ENCODE peak calls at places on chromosome X, in nine cellular contexts. O, Y, R, J, X, D, F, B and A are unnamed samples. For H3K36me3, the result is how much of the 10 kb centered on the place peaks cover.

GRCh38 chrX:134294548-134294947 is 57.6 kb downstream of the CCDC160 start:
- DNase-seq in X (peak), D (no peak), J (no peak), Y (no peak), F (peak), R (no peak), O (no peak), B (no peak), A (no peak)

GRCh38 chrX:78092296-78092695 is 11.8 kb upstream of the PGK1 start:
- DNase-seq in Y (no peak), O (peak), F (peak), D (no peak), X (peak), J (no peak), R (no peak), B (peak), A (no peak)

GRCh38 chrX:3697701-3698279 is 15.7 kb downstream of the PRKX start:
- DNase-seq in O (no peak), J (peak), Y (peak), D (no peak), X (no peak), R (peak), F (peak), B (peak), A (peak)

GRCh38 chrX:38817004-38817703 is 15.9 kb downstream of the MID1IP1 start:
- DNase-seq in O (no peak), X (peak), D (peak), Y (peak), R (no peak), F (peak), B (peak), J (peak), A (peak)

GRCh38 chrX:19760841-19761512 is 126.4 kb downstream of the SH3KBP1 start:
- DNase-seq in Y (no peak), J (no peak), B (no peak), F (no peak), O (no peak), R (no peak), D (no peak), X (no peak), A (no peak)

GRCh38 chrX:2652106-2652505 is 39.0 kb upstream of the CD99 start:
- DNase-seq in D (no peak), F (no peak), X (no peak), R (no peak), Y (no peak), J (no peak), O (no peak), B (no peak), A (no peak)

GRCh38 chrX:134821370-134821769 is 163.1 kb upstream of the PLAC1 start:
- DNase-seq in Y (no peak), D (peak), F (peak), O (peak), J (no peak), R (no peak), B (no peak), X (peak), A (no peak)

GRCh38 chrX:18702362-18703195 is 4.9 kb upstream of the PPEF1 start:
- DNase-seq in F (peak), O (no peak), Y (no peak), D (no peak), R (no peak), J (peak), B (peak), X (peak), A (no peak)

GRCh38 chrX:19579485-19579884 is 64.2 kb upstream of the MAP3K15 start:
- DNase-seq in J (no peak), O (no peak), F (peak), Y (no peak), R (no peak), D (no peak), B (no peak), X (peak), A (no peak)

GRCh38 chrX:31271615-31272471 is 200.0 kb upstream of the FTHL17 start:
- DNase-seq in J (no peak), B (no peak), F (peak), R (no peak), X (peak), O (no peak), D (no peak), Y (no peak), A (no peak)

GRCh38 chrX:100368167-100368566 is 41.9 kb downstream of the PCDH19 start:
- DNase-seq in O (peak), R (no peak), D (no peak), X (peak), Y (no peak), F (peak), J (peak), B (no peak), A (peak)

GRCh38 chrX:66731398-66731797 is 92.5 kb upstream of the EDA2R start:
- DNase-seq in R (no peak), O (no peak), D (no peak), Y (no peak), B (peak), F (peak), X (peak), J (peak), A (peak)

GRCh38 chrX:7131621-7132020 is 15.9 kb upstream of the STS start:
- DNase-seq in B (no peak), O (no peak), X (peak), J (no peak), F (no peak), Y (no peak), D (no peak), R (no peak), A (no peak)

GRCh38 chrX:104187931-104188330 is 21.7 kb downstream of the FAM199X start:
- DNase-seq in Y (no peak), J (no peak), O (no peak), X (no peak), R (no peak), F (no peak), B (no peak), D (no peak), A (no peak)

GRCh38 chrX:1322393-1322792 is 14.2 kb upstream of the IL3RA start:
- DNase-seq in X (peak), O (no peak), R (no peak), B (no peak), F (no peak), Y (no peak), J (no peak), D (no peak), A (no peak)

GRCh38 chrX:82973641-82974040 is 534.4 kb upstream of the POU3F4 start:
- DNase-seq in J (no peak), R (no peak), F (no peak), Y (no peak), X (no peak), D (no peak), O (no peak), B (no peak), A (no peak)

GRCh38 chrX:23374291-23374690 is 39.6 kb downstream of the PTCHD1 start:
- DNase-seq in D (no peak), R (no peak), X (peak), Y (no peak), F (peak), O (peak), B (no peak), J (no peak), A (no peak)

GRCh38 chrX:101550362-101550761 is at the start of gene ARMCX1:
- DNase-seq in X (no peak), R (peak), F (peak), B (peak), D (peak), O (no peak), Y (peak), J (peak), A (peak)

GRCh38 chrX:109352121-109352556 is 129.7 kb downstream of the GUCY2F start:
- DNase-seq in J (peak), R (no peak), Y (no peak), F (peak), B (no peak), D (no peak), O (no peak), X (no peak), A (peak)

GRCh38 chrX:81202989-81203388 is 1.1 kb downstream of the SH3BGRL start:
- DNase-seq in D (no peak), F (no peak), O (no peak), J (no peak), R (no peak), B (no peak), Y (no peak), X (no peak), A (no peak)

GRCh38 chrX:148290937-148291336 is 209.5 kb upstream of the AFF2 start:
- DNase-seq in R (no peak), O (no peak), B (no peak), Y (no peak), X (no peak), F (no peak), D (no peak), J (no peak), A (no peak)

GRCh38 chrX:96435636-96436035 is 249.0 kb upstream of the DIAPH2 start:
- DNase-seq in F (peak), O (no peak), Y (no peak), B (peak), D (no peak), X (no peak), R (no peak), J (no peak), A (no peak)

GRCh38 chrX:146363919-146364318 is 445.7 kb upstream of the CXorf51B start:
- DNase-seq in R (no peak), O (no peak), Y (no peak), X (no peak), B (no peak), D (no peak), J (no peak), F (no peak), A (no peak)

GRCh38 chrX:112714357-112714918 is 34.7 kb upstream of the LHFPL1 start:
- DNase-seq in B (no peak), R (no peak), F (peak), X (no peak), D (no peak), O (no peak), Y (no peak), J (no peak), A (no peak)

GRCh38 chrX:151712253-151712652 is 3.6 kb upstream of the FATE1 start:
- DNase-seq in J (no peak), B (no peak), Y (no peak), F (no peak), D (no peak), R (peak), X (no peak), O (no peak), A (no peak)

GRCh38 chrX:132216806-132217202 is 2.4 kb downstream of the RAP2C start:
- DNase-seq in O (no peak), J (peak), Y (no peak), B (no peak), D (no peak), F (peak), X (peak), R (no peak), A (peak)

GRCh38 chrX:24956828-24957227 is 58.9 kb downstream of the ARX start:
- DNase-seq in B (no peak), X (peak), O (no peak), Y (no peak), F (peak), J (no peak), R (no peak), D (no peak), A (no peak)

GRCh38 chrX:19174401-19175025 is 52.2 kb upstream of the ADGRG2 start:
- DNase-seq in X (peak), B (no peak), F (peak), J (peak), R (no peak), Y (peak), D (no peak), O (no peak), A (no peak)

GRCh38 chrX:118724352-118724751 is 3.1 kb upstream of the IL13RA1 start:
- DNase-seq in J (no peak), F (no peak), O (no peak), D (no peak), X (no peak), B (no peak), Y (no peak), R (no peak), A (no peak)
- H3K27ac ChIP-seq in J (no peak), F (no peak), O (no peak), D (no peak), X (no peak), B (no peak), Y (no peak), R (no peak), A (no peak)

GRCh38 chrX:16745659-16746058 is 26.2 kb downstream of the SYAP1 start:
- DNase-seq in J (no peak), O (no peak), R (no peak), B (no peak), Y (no peak), X (no peak), D (no peak), F (no peak), A (no peak)

GRCh38 chrX:16745102-16745501 is 25.7 kb downstream of the SYAP1 start:
- DNase-seq in J (no peak), B (no peak), O (no peak), X (no peak), Y (no peak), F (no peak), D (no peak), R (no peak), A (no peak)

GRCh38 chrX:16743604-16744325 is 24.4 kb downstream of the SYAP1 start:
- DNase-seq in X (peak), O (no peak), R (no peak), Y (no peak), D (no peak), B (no peak), J (no peak), F (peak), A (no peak)

GRCh38 chrX:16750136-16750535 is 30.7 kb downstream of the SYAP1 start:
- DNase-seq in D (no peak), B (no peak), J (no peak), X (no peak), F (no peak), R (no peak), Y (no peak), O (no peak), A (no peak)

DNA sequence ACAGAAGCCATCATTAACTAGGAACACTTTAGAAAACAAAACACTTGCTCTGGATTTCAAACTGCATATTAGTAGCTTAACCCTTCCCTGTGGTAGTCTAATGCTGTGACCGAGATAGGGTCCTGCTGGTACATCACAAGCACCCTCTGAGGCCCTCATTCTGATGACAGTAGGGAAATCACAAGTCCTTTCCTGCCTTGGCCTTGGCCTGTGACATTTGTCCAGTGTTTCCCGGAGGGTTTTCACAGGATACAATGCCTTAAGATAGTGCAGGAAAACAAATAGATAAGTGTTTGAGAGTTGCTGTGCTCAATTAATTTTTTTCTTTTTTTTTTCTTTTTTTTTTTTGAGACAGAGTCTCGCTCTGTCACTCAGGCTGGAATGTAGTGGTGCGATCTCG is 29.0 kb downstream of the SYAP1 start:
- DNase-seq in R (no peak), X (no peak), B (no peak), O (no peak), D (no peak), J (no peak), F (no peak), Y (no peak), A (no peak)
- H3K36me3 ChIP-seq in R (under half), X (under half), B (under half), O (half or more), D (under half), J (under half), F (under half), Y (under half), A (under half)

GRCh38 chrX:153800746-153801145 is 6.3 kb downstream of the SSR4 start:
- DNase-seq in O (no peak), X (no peak), B (no peak), R (no peak), Y (no peak), F (no peak), J (no peak), D (no peak), A (no peak)
- H3K27ac ChIP-seq in O (no peak), X (no peak), B (no peak), R (no peak), Y (peak), F (no peak), J (no peak), D (no peak), A (no peak)

GRCh38 chrX:119648421-119648775 is 42.2 kb upstream of the NKRF start:
- DNase-seq in R (no peak), D (no peak), Y (no peak), B (no peak), X (no peak), F (no peak), J (no peak), O (no peak), A (no peak)
- H3K36me3 ChIP-seq in R (under half), D (under half), Y (under half), B (under half), X (under half), F (under half), J (under half), O (under half), A (under half)

GRCh38 chrX:49165901-49166881 is 3.6 kb downstream of the MAGIX start:
- DNase-seq in J (peak), B (peak), Y (peak), R (peak), O (no peak), F (peak), D (peak), X (no peak), A (peak)

GRCh38 chrX:49166914-49167739 is 4.6 kb downstream of the MAGIX start:
- DNase-seq in D (peak), X (peak), B (peak), J (peak), R (peak), O (no peak), Y (peak), F (peak), A (peak)

GRCh38 chrX:49163555-49164419 is 1.2 kb downstream of the MAGIX start:
- DNase-seq in O (peak), J (peak), F (peak), D (peak), X (peak), Y (peak), B (peak), R (peak), A (peak)

GRCh38 chrX:49164589-49165360 is 2.2 kb downstream of the MAGIX start:
- DNase-seq in J (no peak), X (no peak), Y (no peak), B (no peak), D (no peak), O (no peak), R (peak), F (no peak), A (no peak)

DNA sequence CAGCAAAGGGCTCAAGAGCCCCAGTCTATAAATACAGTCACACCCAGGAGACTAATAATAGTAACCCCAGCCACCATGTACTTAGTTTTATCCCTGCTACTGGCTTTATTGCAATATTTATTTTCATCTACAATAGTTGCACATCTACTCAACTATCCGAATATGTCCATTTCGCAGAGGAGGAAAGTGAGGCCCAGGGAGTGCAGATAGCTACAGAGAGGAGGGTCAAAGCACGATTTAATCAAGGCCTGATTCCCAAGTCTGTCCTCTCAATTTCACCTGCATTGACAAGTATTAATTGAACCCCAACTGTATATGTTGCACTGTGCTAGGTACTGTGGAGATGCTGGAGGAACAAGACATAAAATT is 4.0 kb upstream of the PLP2 start:
- DNase-seq in J (no peak), D (no peak), Y (no peak), X (no peak), F (no peak), R (no peak), O (no peak), B (no peak), A (no peak)
- H3K27ac ChIP-seq in J (peak), D (peak), Y (peak), X (peak), F (peak), R (peak), O (no peak), B (peak), A (peak)

GRCh38 chrX:72269671-72270251 is 7.3 kb downstream of the RPS4X start:
- DNase-seq in B (peak), J (no peak), D (no peak), F (peak), X (peak), O (no peak), R (no peak), Y (no peak), A (no peak)

GRCh38 chrX:72272868-72273267 is 4.2 kb downstream of the RPS4X start:
- DNase-seq in O (no peak), J (no peak), R (no peak), B (no peak), X (peak), Y (no peak), F (peak), D (no peak), A (peak)

GRCh38 chrX:72271812-72272211 is 5.2 kb downstream of the RPS4X start:
- DNase-seq in J (no peak), R (no peak), X (no peak), O (no peak), F (no peak), D (no peak), B (no peak), Y (no peak), A (no peak)

GRCh38 chrX:72270316-72270866 is 6.7 kb downstream of the RPS4X start:
- DNase-seq in B (no peak), F (no peak), J (no peak), X (peak), Y (no peak), R (no peak), D (no peak), O (no peak), A (peak)

DNA sequence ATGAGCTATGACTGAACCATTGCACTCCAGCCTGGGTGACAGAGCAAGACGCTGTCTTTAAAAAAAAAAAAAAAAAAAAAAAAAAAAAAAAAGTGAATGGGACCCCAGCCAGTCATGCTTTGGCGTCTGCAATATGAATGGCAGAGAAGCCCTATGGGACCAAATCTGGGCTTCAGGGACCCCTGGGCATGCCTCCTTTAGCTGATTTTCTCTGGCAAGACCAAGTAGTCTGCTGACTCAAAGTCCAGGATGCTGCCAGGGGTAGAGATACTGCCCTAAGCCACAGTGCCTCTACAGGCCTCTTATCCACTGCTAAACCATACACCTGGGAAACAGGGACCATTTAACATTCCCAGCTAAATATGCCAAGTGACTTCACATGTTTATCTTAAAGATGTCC is 6.0 kb downstream of the RPS4X start:
- DNase-seq in J (no peak), X (no peak), Y (no peak), O (no peak), F (peak), R (no peak), B (no peak), D (no peak), A (no peak)
- H3K36me3 ChIP-seq in J (under half), X (half or more), Y (under half), O (half or more), F (under half), R (under half), B (half or more), D (under half), A (under half)

DNA sequence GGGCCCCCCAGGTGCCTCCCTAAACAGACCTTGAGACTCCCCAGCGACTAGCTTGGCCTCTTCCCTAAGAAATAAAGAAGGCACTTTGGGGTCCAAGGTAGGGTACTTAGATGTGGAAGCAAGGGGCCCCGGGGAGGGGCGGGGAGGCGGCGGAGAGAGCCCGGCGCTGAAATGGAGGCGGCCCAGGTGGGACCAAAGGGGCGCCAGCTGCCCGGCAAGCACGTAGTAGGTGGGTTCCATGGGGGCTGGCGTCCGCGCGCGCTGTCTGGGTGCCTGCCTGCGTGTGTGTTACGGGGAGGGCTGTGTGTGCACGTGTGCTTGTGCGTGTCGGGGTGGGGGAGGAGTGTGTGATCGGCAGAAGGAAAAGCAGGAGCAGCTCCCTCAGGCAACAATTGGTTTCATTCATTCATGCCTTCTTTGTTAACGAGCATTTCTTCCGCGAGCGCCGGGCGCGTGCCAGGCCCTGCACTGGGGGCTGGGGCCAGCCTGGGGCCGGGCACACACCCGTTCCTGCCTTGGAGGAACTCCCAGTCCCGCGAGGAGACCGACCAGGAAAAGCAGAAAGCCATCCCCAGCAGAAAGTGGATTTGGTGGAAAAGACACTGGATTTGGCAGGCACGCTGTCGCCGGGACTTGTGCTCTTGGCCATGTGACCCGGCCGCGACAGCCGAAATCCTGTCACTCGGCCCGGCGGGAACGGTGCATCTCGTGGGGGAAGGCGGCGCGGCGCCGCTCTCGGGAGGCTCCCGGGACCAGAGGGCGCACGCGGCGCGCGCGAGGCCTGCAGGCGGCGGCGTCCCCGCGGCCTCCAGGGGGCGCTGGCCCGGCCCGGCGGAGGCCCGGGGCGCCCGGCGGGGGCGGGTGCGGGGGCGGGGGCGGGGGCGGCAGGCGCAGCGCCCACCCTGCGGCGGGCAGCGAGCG is 3.3 kb upstream of the DUSP9 start:
- DNase-seq in X (peak), O (peak), F (peak), R (peak), B (peak), J (no peak), Y (no peak), D (peak), A (no peak)
- H3K27ac ChIP-seq in X (no peak), O (no peak), F (no peak), R (no peak), B (no peak), J (no peak), Y (no peak), D (no peak), A (no peak)